ENCODE peak calls at places on chromosomes 2 and 18, in nine cellular contexts. D is breast epithelium, Y is K562, K is prostate gland, Z is sigmoid colon, A is HCT116, T is transverse colon, I is Panc1, L is HL-60. E is an unnamed sample.

GRCh38 chr18:66280470-66280869 is 323.4 kb downstream of the CDH19 start:
- DNase-seq in D (no peak), Y (no peak), K (no peak), Z (no peak), A (no peak), T (no peak), I (no peak), L (no peak), E (no peak)

GRCh38 chr2:227228061-227228667 is 63.7 kb downstream of the COL4A3 start:
- DNase-seq in D (peak), Y (no peak), K (peak), Z (peak), A (no peak), T (peak), I (no peak), L (no peak), E (no peak)

GRCh38 chr18:11566236-11566965 is 43.0 kb upstream of the SLC35G4 start:
- DNase-seq in D (no peak), Y (no peak), K (no peak), Z (no peak), A (no peak), T (no peak), I (no peak), L (no peak), E (no peak)

GRCh38 chr2:37753758-37754157 is 82.3 kb upstream of the CDC42EP3 start:
- DNase-seq in D (no peak), Y (no peak), K (no peak), Z (no peak), A (no peak), T (peak), I (no peak), L (no peak), E (no peak)

GRCh38 chr2:240615830-240616547 is 9.3 kb upstream of the GPR35 start:
- DNase-seq in D (no peak), Y (no peak), K (no peak), Z (peak), A (no peak), T (peak), I (no peak), L (peak), E (peak)

GRCh38 chr2:230137902-230138539 is 69.3 kb upstream of the SLC16A14 start:
- DNase-seq in D (no peak), Y (no peak), K (no peak), Z (no peak), A (no peak), T (no peak), I (peak), L (no peak), E (no peak)

GRCh38 chr2:150495993-150496627 is 8.6 kb upstream of the RND3 start:
- DNase-seq in D (no peak), Y (no peak), K (no peak), Z (no peak), A (no peak), T (no peak), I (no peak), L (no peak), E (no peak)

GRCh38 chr2:232235206-232235605 is 143.3 kb upstream of the ALPP start:
- DNase-seq in D (no peak), Y (no peak), K (no peak), Z (no peak), A (no peak), T (no peak), I (no peak), L (no peak), E (no peak)

GRCh38 chr2:218983263-218983970 is 1.6 kb downstream of the FEV start:
- DNase-seq in D (no peak), Y (no peak), K (no peak), Z (peak), A (no peak), T (no peak), I (no peak), L (no peak), E (no peak)

GRCh38 chr2:197306691-197307030 is 3.9 kb downstream of the ANKRD44 start:
- DNase-seq in D (peak), Y (no peak), K (peak), Z (peak), A (no peak), T (peak), I (no peak), L (peak), E (no peak)

GRCh38 chr2:66440011-66440542 is 5.2 kb downstream of the MEIS1 start:
- DNase-seq in D (no peak), Y (no peak), K (no peak), Z (peak), A (no peak), T (no peak), I (no peak), L (no peak), E (peak)

GRCh38 chr2:137357641-137358040 is 592.3 kb downstream of the THSD7B start:
- DNase-seq in D (no peak), Y (no peak), K (no peak), Z (no peak), A (no peak), T (no peak), I (no peak), L (no peak), E (no peak)

GRCh38 chr2:171836151-171836910 is 57.7 kb downstream of the SLC25A12 start:
- DNase-seq in D (no peak), Y (no peak), K (no peak), Z (no peak), A (no peak), T (no peak), I (no peak), L (no peak), E (no peak)

GRCh38 chr18:78713726-78714125 is 265.9 kb upstream of the SALL3 start:
- DNase-seq in D (no peak), Y (no peak), K (no peak), Z (no peak), A (no peak), T (no peak), I (no peak), L (no peak), E (peak)

GRCh38 chr2:108182489-108182888 is 57.3 kb upstream of the SULT1C3 start:
- DNase-seq in D (no peak), Y (peak), K (no peak), Z (no peak), A (peak), T (peak), I (no peak), L (peak), E (no peak)

GRCh38 chr18:63182247-63182771 is 137.3 kb downstream of the BCL2 start:
- DNase-seq in D (no peak), Y (no peak), K (no peak), Z (peak), A (no peak), T (no peak), I (no peak), L (no peak), E (peak)

GRCh38 chr2:41957431-41957830 is 90.4 kb upstream of the PKDCC start:
- DNase-seq in D (no peak), Y (no peak), K (no peak), Z (no peak), A (no peak), T (no peak), I (no peak), L (no peak), E (no peak)

GRCh38 chr18:41324020-41324791 is 630.8 kb upstream of the PIK3C3 start:
- DNase-seq in D (no peak), Y (no peak), K (no peak), Z (no peak), A (no peak), T (no peak), I (no peak), L (no peak), E (no peak)

GRCh38 chr2:46716806-46717732 is 198.5 kb downstream of the MCFD2 start:
- DNase-seq in D (no peak), Y (no peak), K (no peak), Z (no peak), A (no peak), T (no peak), I (no peak), L (peak), E (no peak)

GRCh38 chr2:31372097-31372496 is 42.4 kb downstream of the XDH start:
- DNase-seq in D (no peak), Y (no peak), K (no peak), Z (no peak), A (no peak), T (no peak), I (no peak), L (no peak), E (no peak)

GRCh38 chr18:73199151-73199550 is 331.4 kb upstream of the NETO1 start:
- DNase-seq in D (no peak), Y (no peak), K (no peak), Z (no peak), A (no peak), T (no peak), I (no peak), L (no peak), E (no peak)

GRCh38 chr2:25274868-25275574 is 66.7 kb downstream of the DNMT3A start:
- DNase-seq in D (no peak), Y (no peak), K (no peak), Z (peak), A (no peak), T (no peak), I (no peak), L (no peak), E (no peak)

GRCh38 chr2:30661173-30662107 is 145.8 kb downstream of the CAPN13 start:
- DNase-seq in D (no peak), Y (peak), K (no peak), Z (no peak), A (no peak), T (no peak), I (no peak), L (no peak), E (no peak)

GRCh38 chr2:43467889-43468288 is 127.9 kb downstream of the THADA start:
- DNase-seq in D (no peak), Y (no peak), K (no peak), Z (no peak), A (no peak), T (no peak), I (no peak), L (no peak), E (no peak)
- TF ChIP-seq POLR2AphosphoS5 in D (no peak), Y (no peak), K (no peak), Z (peak), A (no peak), T (no peak), I (no peak), L (no peak), E (no peak)

DNA sequence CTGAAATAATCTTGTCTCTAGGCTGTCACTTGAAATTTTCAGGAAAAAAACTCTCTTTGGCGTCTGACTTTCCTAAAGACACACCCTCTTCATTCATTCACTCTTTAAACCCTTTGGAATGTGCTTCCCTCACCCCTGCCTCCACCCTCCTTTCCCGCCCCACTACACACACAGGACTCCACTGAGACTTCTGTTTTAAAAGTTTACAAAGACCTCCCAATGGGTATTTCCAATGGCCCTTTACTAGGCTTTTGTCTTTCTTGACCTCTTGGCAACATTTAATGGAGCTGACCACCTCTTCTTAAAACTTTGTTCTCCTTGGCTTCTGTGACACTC is 96.1 kb downstream of the RBMS1 start:
- DNase-seq in D (no peak), Y (no peak), K (no peak), Z (no peak), A (peak), T (no peak), I (no peak), L (no peak), E (no peak)
- H3K27ac ChIP-seq in D (peak), Y (no peak), K (no peak), Z (no peak), A (no peak), T (no peak), I (no peak), L (no peak), E (no peak)

GRCh38 chr2:105746177-105747080 is 1.7 kb downstream of the NCK2 start:
- DNase-seq in D (peak), Y (peak), K (peak), Z (no peak), A (no peak), T (peak), I (no peak), L (peak), E (peak)
- TF ChIP-seq POLR2AphosphoS5 in D (no peak), Y (no peak), K (no peak), Z (no peak), A (no peak), T (no peak), I (no peak), L (no peak), E (peak)

DNA sequence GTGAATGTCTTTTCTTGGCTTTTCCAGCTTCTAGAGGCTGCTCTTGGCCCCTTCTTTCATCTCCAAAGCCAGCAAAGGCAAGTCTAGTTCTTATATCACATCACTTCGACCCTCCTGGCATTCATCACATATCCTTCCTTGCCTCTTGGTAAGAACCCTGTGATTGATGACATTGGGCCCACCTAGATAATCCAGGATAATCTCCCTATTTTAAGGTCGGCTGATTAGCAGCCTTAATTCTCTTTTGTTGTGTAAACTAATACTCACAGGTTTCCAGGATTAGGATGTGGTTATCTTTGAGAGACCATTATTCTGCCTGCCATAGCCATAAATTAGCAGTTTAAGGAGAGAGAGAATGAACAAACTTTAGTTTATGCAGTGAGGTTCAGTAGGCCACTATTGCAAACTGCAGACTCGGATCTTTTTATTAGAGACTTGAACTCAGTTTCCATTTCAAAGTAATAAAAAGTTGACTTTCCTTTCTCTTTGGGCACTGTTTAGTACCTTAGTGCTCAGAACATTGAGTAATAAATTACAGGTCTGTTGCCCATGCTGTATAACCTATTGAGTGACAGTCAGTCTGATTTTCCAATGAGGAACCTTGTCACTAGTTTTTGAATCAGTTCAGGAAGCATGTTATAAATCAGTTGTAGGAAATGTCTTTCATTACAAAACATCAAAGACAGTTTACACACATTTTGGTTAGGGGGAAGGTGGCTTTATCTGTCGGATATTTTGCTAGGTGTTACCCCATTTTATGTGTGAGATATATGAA is 4.5 kb downstream of the NDUFV2 start:
- DNase-seq in D (no peak), Y (no peak), K (no peak), Z (no peak), A (no peak), T (no peak), I (no peak), L (no peak), E (no peak)
- H3K27ac ChIP-seq in D (peak), Y (peak), K (peak), Z (peak), A (no peak), T (peak), I (peak), L (no peak), E (no peak)

GRCh38 chr18:79784071-79784913 is 13.4 kb upstream of the KCNG2 start:
- DNase-seq in D (no peak), Y (no peak), K (no peak), Z (peak), A (no peak), T (no peak), I (no peak), L (no peak), E (peak)

GRCh38 chr18:79781331-79781941 is 16.3 kb upstream of the KCNG2 start:
- DNase-seq in D (no peak), Y (no peak), K (no peak), Z (peak), A (no peak), T (peak), I (no peak), L (no peak), E (peak)

GRCh38 chr18:79780547-79780946 is 17.2 kb upstream of the KCNG2 start:
- DNase-seq in D (no peak), Y (no peak), K (no peak), Z (peak), A (no peak), T (peak), I (no peak), L (no peak), E (peak)

GRCh38 chr18:79784965-79785770 is 12.6 kb upstream of the KCNG2 start:
- DNase-seq in D (no peak), Y (no peak), K (no peak), Z (peak), A (no peak), T (no peak), I (no peak), L (no peak), E (peak)

DNA sequence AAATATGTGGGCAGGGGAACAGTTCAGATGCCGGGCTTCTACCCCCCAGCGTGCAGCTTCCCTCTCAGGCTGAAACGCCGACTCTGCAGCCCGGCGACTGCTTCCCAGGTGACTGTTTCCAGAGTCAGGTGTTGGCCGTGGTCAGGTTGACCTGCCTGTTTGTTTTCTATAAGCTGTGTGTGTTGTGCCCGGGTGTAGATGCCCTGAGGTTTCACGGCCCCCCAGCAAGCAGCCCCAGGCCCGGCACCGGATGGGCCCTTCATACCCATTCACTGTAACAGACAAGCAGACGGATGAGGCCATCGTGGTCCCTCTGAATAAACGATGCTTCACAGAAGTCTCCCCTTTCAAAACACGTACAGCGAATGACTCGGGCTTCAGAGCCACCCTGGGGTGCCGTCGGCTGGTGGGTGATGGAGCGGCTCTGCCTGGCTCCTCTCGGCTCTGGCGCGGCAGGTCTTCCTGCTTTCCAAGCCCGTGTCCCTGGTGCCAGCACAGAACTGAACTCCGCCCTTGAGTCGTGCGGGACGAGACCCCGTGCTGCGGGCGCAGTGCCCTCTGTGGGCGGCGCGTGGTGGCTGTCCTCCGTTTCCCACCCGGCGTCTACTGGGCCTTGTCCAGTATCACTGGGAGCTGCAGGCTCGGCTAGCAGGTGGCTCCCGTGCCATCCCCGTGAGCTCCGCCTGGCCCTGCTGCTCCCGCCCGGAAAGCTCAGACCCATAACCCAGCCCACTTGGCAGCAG is 15.0 kb upstream of the KCNG2 start:
- DNase-seq in D (no peak), Y (no peak), K (no peak), Z (peak), A (no peak), T (peak), I (no peak), L (no peak), E (peak)
- TF ChIP-seq POLR2AphosphoS5 in D (no peak), Y (no peak), K (no peak), Z (no peak), A (no peak), T (no peak), I (no peak), L (no peak), E (no peak)

GRCh38 chr2:239118264-239118663 is 270.4 kb downstream of the TWIST2 start:
- DNase-seq in D (peak), Y (no peak), K (no peak), Z (peak), A (no peak), T (no peak), I (no peak), L (no peak), E (no peak)

GRCh38 chr2:239120664-239121063 is 272.8 kb downstream of the TWIST2 start:
- DNase-seq in D (no peak), Y (peak), K (no peak), Z (no peak), A (no peak), T (no peak), I (no peak), L (no peak), E (no peak)

GRCh38 chr2:239117831-239118230 is 269.9 kb downstream of the TWIST2 start:
- DNase-seq in D (no peak), Y (no peak), K (no peak), Z (no peak), A (no peak), T (no peak), I (no peak), L (no peak), E (no peak)

GRCh38 chr2:239118675-239119211 is 270.9 kb downstream of the TWIST2 start:
- DNase-seq in D (no peak), Y (no peak), K (no peak), Z (no peak), A (no peak), T (no peak), I (no peak), L (no peak), E (no peak)

GRCh38 chr2:239119346-239120126 is 271.7 kb downstream of the TWIST2 start:
- DNase-seq in D (no peak), Y (no peak), K (no peak), Z (no peak), A (no peak), T (no peak), I (no peak), L (no peak), E (no peak)
- H3K27ac ChIP-seq in D (no peak), Y (no peak), K (no peak), Z (no peak), A (no peak), T (no peak), I (no peak), L (no peak), E (peak)

GRCh38 chr2:179604638-179605037 is 256.8 kb downstream of the ZNF385B start:
- DNase-seq in D (no peak), Y (no peak), K (no peak), Z (no peak), A (no peak), T (no peak), I (no peak), L (no peak), E (no peak)
- TF ChIP-seq POLR2AphosphoS5 in D (no peak), Y (no peak), K (no peak), Z (no peak), A (no peak), T (no peak), I (no peak), L (no peak), E (no peak)

DNA sequence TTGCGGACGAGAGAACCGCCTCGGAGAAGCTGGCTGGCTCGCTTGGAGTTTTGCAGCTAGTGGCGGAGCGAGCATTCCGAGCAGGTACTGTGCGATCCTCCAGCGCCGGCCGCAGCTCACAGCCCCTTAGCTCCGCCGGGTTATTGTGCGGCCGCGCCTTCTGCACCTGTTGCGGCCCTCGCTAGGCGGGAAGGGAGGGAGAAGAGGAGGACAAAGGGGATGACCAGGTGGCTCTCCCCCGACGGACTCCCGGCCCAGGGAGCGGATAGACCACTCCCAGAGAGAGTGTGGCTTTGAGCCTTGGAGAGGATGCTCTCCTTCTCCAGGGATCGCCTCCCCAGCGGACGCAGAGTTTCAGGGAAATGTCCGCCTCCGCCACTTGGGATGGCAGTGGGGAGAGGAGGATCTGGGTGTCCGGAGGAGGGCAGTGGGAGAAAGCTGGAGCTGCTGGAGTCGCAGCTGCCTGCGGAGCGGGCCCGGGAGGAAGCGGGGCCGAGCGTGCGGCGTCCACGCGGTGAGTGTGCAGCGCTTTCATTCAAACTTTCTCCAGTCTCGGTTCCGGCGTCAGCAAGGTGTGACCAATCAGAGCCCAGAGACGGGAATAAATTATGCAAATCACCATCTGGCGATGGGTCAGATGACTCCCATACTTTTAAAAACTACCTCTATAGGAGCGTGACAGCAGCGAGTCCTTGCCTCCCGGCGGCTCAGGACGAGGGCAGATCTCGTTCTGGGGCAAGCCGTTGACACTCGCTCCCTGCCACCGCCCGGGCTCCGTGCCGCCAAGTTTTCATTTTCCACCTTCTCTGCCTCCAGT is at the start of gene LIPG:
- DNase-seq in D (peak), Y (peak), K (peak), Z (no peak), A (peak), T (peak), I (peak), L (no peak), E (no peak)
- H3K27ac ChIP-seq in D (no peak), Y (no peak), K (peak), Z (no peak), A (peak), T (peak), I (peak), L (no peak), E (no peak)

E was measured in spleen.